ENCODE peak calls at places on chromosomes 16 and 17, in six cellular contexts. One of them, this sample, is unnamed.

GRCh38 chr17:68344701-68345136 is 53.4 kb downstream of the ARSG start:
- DNase-seq in nephron progenitor cell: no peak
- DNase-seq in activated T-cell treated with anti-CD3 and anti-CD28 coated beads for 4 hours: peak; percentile 31
- DNase-seq in naive thymus-derived CD4-positive, alpha-beta T cell: peak; percentile 57
- DNase-seq in IMR-90: no peak
- DNase-seq in heart left ventricle: no peak
- DNase-seq in this sample: no peak

GRCh38 chr16:65062736-65063583 is 58.9 kb downstream of the CDH11 start:
- DNase-seq in naive thymus-derived CD4-positive, alpha-beta T cell: no peak
- DNase-seq in nephron progenitor cell: peak; percentile 17
- DNase-seq in IMR-90: peak; percentile 53
- DNase-seq in activated T-cell treated with anti-CD3 and anti-CD28 coated beads for 4 hours: no peak
- DNase-seq in heart left ventricle: no peak
- DNase-seq in this sample: no peak

GRCh38 chr17:39952665-39953470 is 9.9 kb upstream of the GSDMA start:
- DNase-seq in activated T-cell treated with anti-CD3 and anti-CD28 coated beads for 4 hours: peak; percentile 95
- DNase-seq in IMR-90: peak; percentile 92
- DNase-seq in heart left ventricle: peak; percentile 99
- DNase-seq in naive thymus-derived CD4-positive, alpha-beta T cell: peak; percentile 90
- DNase-seq in nephron progenitor cell: peak; percentile 99
- DNase-seq in this sample: peak; percentile 87

GRCh38 chr17:76789235-76789788 is 51.4 kb downstream of the MFSD11 start:
- DNase-seq in activated T-cell treated with anti-CD3 and anti-CD28 coated beads for 4 hours: no peak
- DNase-seq in nephron progenitor cell: peak; percentile 16
- DNase-seq in naive thymus-derived CD4-positive, alpha-beta T cell: no peak
- DNase-seq in IMR-90: no peak
- DNase-seq in heart left ventricle: no peak
- DNase-seq in this sample: no peak

GRCh38 chr16:71626018-71626857 is at the start of gene MARVELD3:
- DNase-seq in naive thymus-derived CD4-positive, alpha-beta T cell: peak; percentile 34
- DNase-seq in IMR-90: no peak
- DNase-seq in activated T-cell treated with anti-CD3 and anti-CD28 coated beads for 4 hours: peak; percentile 14
- DNase-seq in heart left ventricle: no peak
- DNase-seq in nephron progenitor cell: peak; percentile 50
- DNase-seq in this sample: no peak

GRCh38 chr16:71328151-71328550 is 30.4 kb upstream of the CALB2 start:
- DNase-seq in heart left ventricle: no peak
- DNase-seq in naive thymus-derived CD4-positive, alpha-beta T cell: no peak
- DNase-seq in IMR-90: no peak
- DNase-seq in activated T-cell treated with anti-CD3 and anti-CD28 coated beads for 4 hours: no peak
- DNase-seq in nephron progenitor cell: no peak
- DNase-seq in this sample: no peak

GRCh38 chr17:73203135-73203787 is 10.4 kb downstream of the COG1 start:
- DNase-seq in activated T-cell treated with anti-CD3 and anti-CD28 coated beads for 4 hours: no peak
- DNase-seq in nephron progenitor cell: no peak
- DNase-seq in heart left ventricle: no peak
- DNase-seq in naive thymus-derived CD4-positive, alpha-beta T cell: peak; percentile 21
- DNase-seq in IMR-90: no peak
- DNase-seq in this sample: no peak

GRCh38 chr16:14097182-14097951 is 26.2 kb downstream of the MRTFB start:
- DNase-seq in IMR-90: no peak
- DNase-seq in naive thymus-derived CD4-positive, alpha-beta T cell: no peak
- DNase-seq in nephron progenitor cell: no peak
- DNase-seq in activated T-cell treated with anti-CD3 and anti-CD28 coated beads for 4 hours: no peak
- DNase-seq in heart left ventricle: no peak
- DNase-seq in this sample: peak; percentile 66

GRCh38 chr17:66855204-66855603 is 20.3 kb downstream of the CACNG5 start:
- DNase-seq in heart left ventricle: no peak
- DNase-seq in IMR-90: no peak
- DNase-seq in naive thymus-derived CD4-positive, alpha-beta T cell: no peak
- DNase-seq in activated T-cell treated with anti-CD3 and anti-CD28 coated beads for 4 hours: no peak
- DNase-seq in nephron progenitor cell: no peak
- DNase-seq in this sample: no peak

GRCh38 chr17:8426094-8426720 is 9.5 kb upstream of the NDEL1 start:
- DNase-seq in naive thymus-derived CD4-positive, alpha-beta T cell: no peak
- DNase-seq in activated T-cell treated with anti-CD3 and anti-CD28 coated beads for 4 hours: no peak
- DNase-seq in heart left ventricle: no peak
- DNase-seq in IMR-90: no peak
- DNase-seq in nephron progenitor cell: no peak
- DNase-seq in this sample: no peak

This sample was measured in foreskin melanocyte.